ENCODE peak calls at places on chromosomes 3 and 15, in six cellular contexts. L, G, O, M, N and K are unnamed samples.

GRCh38 chr3:105118905-105119304 is 247.8 kb upstream of the ALCAM start:
- DNase-seq in L (no peak), G (no peak), O (peak), M (no peak), N (peak), K (no peak)

GRCh38 chr15:60782316-60782715 is 303.4 kb upstream of the ICE2 start:
- DNase-seq in L (no peak), G (no peak), O (no peak), M (no peak), N (no peak), K (no peak)

GRCh38 chr3:133568294-133569014 is 5.0 kb upstream of the CDV3 start:
- DNase-seq in L (no peak), G (no peak), O (peak), M (peak), N (no peak), K (peak)

GRCh38 chr3:100245932-100246331 is 14.9 kb upstream of the TBC1D23 start:
- DNase-seq in L (no peak), G (no peak), O (peak), M (peak), N (no peak), K (no peak)

GRCh38 chr15:78422571-78423340 is 15.3 kb upstream of the IREB2 start:
- DNase-seq in L (peak), G (peak), O (peak), M (peak), N (peak), K (peak)

GRCh38 chr15:31136016-31136415 is 34.5 kb upstream of the TRPM1 start:
- DNase-seq in L (no peak), G (no peak), O (no peak), M (no peak), N (no peak), K (no peak)

GRCh38 chr3:136141891-136142290 is 54.2 kb downstream of the MSL2 start:
- DNase-seq in L (no peak), G (no peak), O (no peak), M (peak), N (no peak), K (no peak)

GRCh38 chr3:154095832-154096421 is 25.3 kb upstream of the ARHGEF26 start:
- DNase-seq in L (no peak), G (no peak), O (peak), M (peak), N (peak), K (no peak)

GRCh38 chr3:194691481-194692281 is 6.0 kb downstream of the FAM43A start:
- DNase-seq in L (no peak), G (no peak), O (peak), M (no peak), N (peak), K (peak)

GRCh38 chr3:123286308-123287023 is 84.7 kb downstream of the SEC22A start:
- DNase-seq in L (no peak), G (peak), O (peak), M (peak), N (peak), K (peak)

GRCh38 chr15:77616072-77616471 is 16.6 kb downstream of the LINGO1 start:
- DNase-seq in L (no peak), G (no peak), O (no peak), M (no peak), N (no peak), K (no peak)

GRCh38 chr15:99068186-99068585 is 36.7 kb upstream of the SYNM start:
- DNase-seq in L (no peak), G (no peak), O (no peak), M (no peak), N (no peak), K (no peak)

GRCh38 chr3:30934208-30934550 is 39.7 kb upstream of the GADL1 start:
- DNase-seq in L (no peak), G (no peak), O (peak), M (peak), N (peak), K (no peak)

GRCh38 chr3:141352262-141352984 is 15.9 kb upstream of the ZBTB38 start:
- DNase-seq in L (no peak), G (no peak), O (no peak), M (no peak), N (no peak), K (no peak)

GRCh38 chr15:39364721-39365120 is 216.2 kb upstream of the THBS1 start:
- DNase-seq in L (no peak), G (no peak), O (no peak), M (no peak), N (no peak), K (no peak)

GRCh38 chr3:141629950-141630349 is 108.1 kb upstream of the RNF7 start:
- DNase-seq in L (no peak), G (no peak), O (no peak), M (no peak), N (no peak), K (no peak)

GRCh38 chr15:66931768-66932633 is 133.4 kb upstream of the SMAD3 start:
- DNase-seq in L (no peak), G (no peak), O (peak), M (peak), N (peak), K (peak)

GRCh38 chr15:52295421-52295991 is at the start of gene MYO5C:
- DNase-seq in L (no peak), G (no peak), O (no peak), M (peak), N (peak), K (peak)

GRCh38 chr3:123871946-123872345 is 12.2 kb downstream of the MYLK start:
- DNase-seq in L (no peak), G (no peak), O (no peak), M (peak), N (peak), K (peak)

GRCh38 chr15:90870354-90871096 is 2.1 kb downstream of the FURIN start:
- DNase-seq in L (no peak), G (no peak), O (peak), M (peak), N (no peak), K (peak)

GRCh38 chr3:8962226-8962861 is 928 bp downstream of the RAD18 start:
- DNase-seq in L (no peak), G (no peak), O (no peak), M (peak), N (no peak), K (no peak)

GRCh38 chr3:177594096-177594495 is 396.8 kb upstream of the TBL1XR1 start:
- DNase-seq in L (no peak), G (no peak), O (no peak), M (no peak), N (no peak), K (no peak)

GRCh38 chr3:70970136-70970535 is 613.4 kb downstream of the FOXP1 start:
- DNase-seq in L (no peak), G (no peak), O (no peak), M (no peak), N (no peak), K (no peak)

GRCh38 chr3:197750396-197750831 is 731 bp downstream of the FYTTD1 start:
- DNase-seq in L (peak), G (peak), O (peak), M (peak), N (peak), K (peak)

GRCh38 chr15:50940506-50940905 is 32.0 kb downstream of the AP4E1 start:
- DNase-seq in L (no peak), G (no peak), O (peak), M (no peak), N (no peak), K (no peak)

GRCh38 chr15:66472176-66472999 is 25.2 kb downstream of the SNAPC5 start:
- DNase-seq in L (peak), G (peak), O (no peak), M (no peak), N (peak), K (peak)

GRCh38 chr3:36850743-36851142 is 86.4 kb upstream of the DCLK3 start:
- DNase-seq in L (no peak), G (no peak), O (no peak), M (no peak), N (no peak), K (no peak)

GRCh38 chr3:15271785-15272381 is 60.5 kb downstream of the SH3BP5 start:
- DNase-seq in L (peak), G (peak), O (no peak), M (peak), N (no peak), K (no peak)

GRCh38 chr3:52301042-52301441 is 13.4 kb downstream of the GLYCTK start:
- DNase-seq in L (no peak), G (no peak), O (no peak), M (no peak), N (no peak), K (no peak)

GRCh38 chr3:132623646-132624045 is 26.6 kb downstream of the ACKR4 start:
- DNase-seq in L (no peak), G (no peak), O (no peak), M (no peak), N (no peak), K (no peak)

GRCh38 chr15:68209272-68209671 is 4.1 kb upstream of the CALML4 start:
- DNase-seq in L (no peak), G (no peak), O (no peak), M (no peak), N (no peak), K (no peak)